ENCODE peak calls at places on chromosomes 6 and 20, in four cellular contexts. Z is H1, A is neuronal stem cell, O is trophoblast cell. S is an unnamed sample.

GRCh38 chr6:150025201-150025917 is at the start of gene RAET1L:
- DNase-seq in O (peak), A (no peak), Z (no peak), S (peak)

GRCh38 chr6:33589723-33590530 is 9.9 kb upstream of the BAK1 start:
- DNase-seq in Z (peak), A (no peak), O (peak), S (peak)

GRCh38 chr6:98824163-98824906 is 10.0 kb upstream of the POU3F2 start:
- DNase-seq in Z (peak), O (no peak), A (peak), S (no peak)

GRCh38 chr20:23668477-23668951 is 20.3 kb downstream of the CST4 start:
- DNase-seq in A (peak), Z (peak), O (peak), S (peak)

GRCh38 chr6:27962506-27962905 is 5.5 kb downstream of the OR2B6 start:
- DNase-seq in O (no peak), Z (no peak), A (no peak), S (no peak)

GRCh38 chr6:22142931-22143330 is 153.9 kb downstream of the PRL start:
- DNase-seq in Z (no peak), A (no peak), O (no peak), S (no peak)

GRCh38 chr20:58099956-58100730 is 128.3 kb downstream of the ANKRD60 start:
- DNase-seq in Z (no peak), O (no peak), A (no peak), S (no peak)

GRCh38 chr6:16105056-16105455 is 23.8 kb upstream of the MYLIP start:
- DNase-seq in Z (no peak), O (no peak), A (no peak), S (no peak)

GRCh38 chr6:145963216-145964068 is 716 bp downstream of the SHPRH start:
- DNase-seq in O (peak), A (peak), Z (no peak), S (peak)

GRCh38 chr6:161837854-161838253 is 564.0 kb upstream of the AGPAT4 start:
- DNase-seq in Z (no peak), O (no peak), A (no peak), S (peak)

DNA sequence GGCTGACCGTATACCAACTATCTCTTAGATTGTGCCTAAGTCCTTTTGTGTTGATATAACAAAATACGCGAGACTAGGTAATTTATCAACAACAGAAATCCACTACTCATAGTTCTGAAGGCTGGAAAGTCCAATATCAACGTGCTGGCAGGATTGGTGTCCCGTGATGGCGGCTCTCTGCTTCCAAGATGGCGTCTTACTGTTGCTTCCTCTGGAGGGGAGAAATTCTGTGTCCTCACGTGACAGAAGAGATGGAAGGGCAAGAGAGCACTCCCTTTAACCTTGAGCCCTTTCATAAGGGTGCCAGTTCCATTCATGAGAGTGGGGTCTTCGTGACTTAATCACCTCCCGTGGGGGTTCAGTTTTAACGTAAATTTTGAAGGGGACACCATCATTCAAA is 28.1 kb downstream of the RNF144B start:
- DNase-seq in Z (no peak), O (no peak), A (no peak), S (no peak)
- H3K4ac ChIP-seq in Z (no peak), O (no peak), A (no peak), S (no peak)

DNA sequence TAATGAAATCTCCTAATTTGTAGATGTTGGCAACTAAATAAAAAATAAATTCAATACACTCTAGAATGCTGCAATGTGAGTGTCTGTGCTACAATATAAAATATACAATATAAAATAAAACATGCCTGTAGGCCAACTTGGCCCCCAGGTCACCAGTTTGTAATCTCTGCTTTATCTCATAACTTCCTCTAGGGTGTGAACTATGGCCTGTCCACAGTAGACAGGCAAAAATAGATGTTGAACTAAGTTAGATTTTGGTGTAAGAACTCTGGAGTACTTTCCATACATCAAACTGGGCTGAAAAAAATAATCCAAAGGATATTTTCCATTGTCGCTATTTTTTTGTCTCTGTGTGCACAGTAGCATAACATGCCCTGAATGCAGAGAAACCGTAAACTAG is 98.4 kb upstream of the ZFP64 start:
- DNase-seq in Z (no peak), O (no peak), A (no peak), S (no peak)
- H3K4me3 ChIP-seq in Z (no peak), O (no peak), A (no peak), S (no peak)

DNA sequence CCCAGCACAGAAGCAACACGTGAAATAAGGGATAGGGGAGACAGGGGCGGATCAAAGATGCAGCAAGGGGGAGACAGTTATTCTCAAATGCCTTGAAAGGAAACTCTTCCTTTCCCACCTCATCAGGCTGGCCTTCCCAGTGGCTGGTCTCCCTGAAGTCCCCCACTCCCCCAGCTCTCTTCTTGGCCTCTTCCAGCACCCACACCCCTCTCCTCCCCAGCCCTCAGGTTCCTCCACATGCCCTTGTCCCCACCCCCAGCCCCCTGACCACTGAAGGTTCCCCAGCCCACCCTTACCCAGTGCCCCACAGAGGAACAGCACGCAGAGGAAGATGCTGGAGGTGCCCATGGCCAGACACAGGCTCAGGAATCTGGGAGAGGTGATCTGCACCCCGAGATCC is 1.7 kb upstream of the LY6G6D start:
- DNase-seq in O (no peak), Z (no peak), A (no peak), S (no peak)
- H2BK12ac ChIP-seq in O (no peak), Z (peak), A (no peak), S (no peak)

GRCh38 chr20:38221041-38221589 is 39.4 kb downstream of the KIAA1755 start:
- DNase-seq in O (peak), A (peak), Z (peak), S (peak)
- H3K4ac ChIP-seq in O (no peak), A (no peak), Z (no peak), S (peak)

GRCh38 chr20:49185071-49185757 is 2.9 kb downstream of the STAU1 start:
- DNase-seq in A (no peak), O (no peak), Z (no peak), S (no peak)

GRCh38 chr20:49181265-49181877 is 6.8 kb downstream of the STAU1 start:
- DNase-seq in A (no peak), Z (no peak), O (no peak), S (no peak)

GRCh38 chr20:49184691-49185070 is 3.5 kb downstream of the STAU1 start:
- DNase-seq in A (no peak), O (no peak), Z (no peak), S (no peak)

GRCh38 chr20:49186535-49187329 is 1.4 kb downstream of the STAU1 start:
- DNase-seq in A (peak), O (peak), Z (no peak), S (peak)

DNA sequence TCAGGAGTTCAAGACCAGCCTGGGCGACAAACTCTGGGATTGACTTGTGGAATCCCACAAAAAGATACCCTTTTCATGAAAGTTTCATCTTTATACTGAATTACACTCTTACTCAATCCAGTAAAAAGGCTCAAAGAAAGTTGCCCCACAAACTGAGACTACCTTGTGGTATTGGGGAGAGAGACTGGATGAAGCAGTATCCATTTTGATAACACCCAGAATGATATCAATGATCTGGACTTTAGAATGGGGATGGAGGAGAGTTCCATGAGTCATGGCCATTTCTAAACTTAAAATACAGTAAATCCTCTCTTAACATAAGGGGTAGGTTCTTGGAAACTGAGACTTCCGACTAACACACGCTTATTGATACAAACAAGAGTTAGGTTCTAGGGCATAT is 4.7 kb downstream of the STAU1 start:
- DNase-seq in O (no peak), Z (no peak), A (no peak), S (no peak)
- H3K4me3 ChIP-seq in O (no peak), Z (no peak), A (no peak), S (no peak)

GRCh38 chr6:31543639-31544038 is 1.8 kb upstream of the DDX39B start:
- DNase-seq in A (no peak), Z (no peak), O (no peak), S (no peak)

GRCh38 chr6:31541059-31541657 is 645 bp downstream of the DDX39B start:
- DNase-seq in Z (no peak), A (peak), O (peak), S (peak)

GRCh38 chr6:31544676-31545075 is 1.7 kb downstream of the ATP6V1G2 start:
- DNase-seq in Z (no peak), A (no peak), O (no peak), S (no peak)

GRCh38 chr6:31540640-31541039 is 1.2 kb downstream of the DDX39B start:
- DNase-seq in Z (no peak), A (no peak), O (no peak), S (no peak)

DNA sequence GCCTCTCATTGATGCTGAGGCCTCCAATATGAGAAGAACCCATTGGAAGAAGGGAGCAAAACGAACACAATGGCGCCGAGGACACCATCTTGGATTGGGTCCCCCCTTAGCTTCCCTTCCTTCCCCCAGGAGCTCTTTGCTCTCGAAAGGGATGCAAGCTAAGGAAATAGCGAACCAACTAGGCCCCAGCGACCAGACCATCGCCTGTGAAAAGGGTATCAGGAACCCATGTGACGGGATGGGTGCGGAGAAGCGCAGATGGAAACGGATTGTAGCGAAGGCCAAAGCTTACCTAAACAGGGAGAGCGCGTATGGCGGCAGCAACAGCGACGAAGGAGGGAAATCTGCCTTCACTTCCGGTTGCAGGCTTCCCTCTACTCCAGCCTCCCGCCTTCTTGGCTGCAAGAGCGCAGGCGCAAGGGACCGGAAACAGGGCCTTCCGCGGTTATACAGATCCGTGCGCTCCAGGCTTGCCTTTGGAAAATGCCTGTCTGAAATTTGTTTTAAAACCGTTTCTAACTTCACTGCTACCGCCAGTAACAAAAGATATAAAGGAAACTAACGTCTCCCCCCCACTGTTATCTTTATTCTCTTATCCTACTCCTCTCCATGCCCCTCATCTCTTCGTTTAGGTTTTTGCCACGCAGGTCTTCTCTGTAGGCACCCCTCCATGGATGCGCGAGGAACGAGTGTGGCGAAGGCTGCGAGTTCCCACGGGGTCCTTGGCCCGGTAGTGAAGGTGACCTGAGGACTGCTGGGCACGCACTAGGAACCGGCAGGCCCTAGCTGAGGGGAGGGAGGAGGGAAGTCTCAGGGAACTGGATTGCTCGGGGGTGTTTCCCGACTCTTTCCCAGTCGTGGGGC is at the start of gene DDX39B:
- DNase-seq in O (peak), A (peak), Z (peak), S (peak)
- H2BK12ac ChIP-seq in O (no peak), A (no peak), Z (peak), S (no peak)

DNA sequence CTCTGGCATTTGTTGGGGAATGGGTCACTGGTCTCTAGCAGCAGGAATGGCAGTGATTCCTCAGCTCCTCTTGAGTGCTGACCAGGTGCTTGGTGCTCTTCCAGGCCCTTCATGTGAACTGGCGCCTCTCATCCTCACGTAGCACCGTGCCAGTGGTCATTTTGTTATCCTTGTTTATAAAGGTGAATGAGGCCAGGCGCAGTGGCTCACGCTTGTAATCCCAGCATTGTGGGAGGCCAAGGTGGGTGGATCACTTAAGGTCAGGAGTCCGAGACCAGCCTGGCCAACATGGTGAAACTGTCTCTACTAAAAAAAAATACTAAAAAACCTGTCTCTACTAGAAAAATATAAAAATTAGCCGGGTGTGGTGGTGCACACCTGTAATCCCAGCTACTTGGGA is 301.3 kb downstream of the QKI start:
- DNase-seq in O (no peak), Z (no peak), A (no peak), S (no peak)
- H3K4ac ChIP-seq in O (no peak), Z (no peak), A (no peak), S (no peak)